ENCODE peak calls at places on chromosome 20, in four cellular contexts. One of them, this sample, is unnamed.

GRCh38 chr20:62356143-62356947 is 10.8 kb downstream of the LAMA5 start:
- DNase-seq in mesenchymal stem cell: no peak
- DNase-seq in H1: no peak
- DNase-seq in mesendoderm: no peak
- DNase-seq in this sample: no peak

GRCh38 chr20:24507182-24507853 is 37.9 kb downstream of the SYNDIG1 start:
- DNase-seq in mesenchymal stem cell: no peak
- DNase-seq in H1: peak; percentile 40
- DNase-seq in mesendoderm: peak; percentile 55
- DNase-seq in this sample: no peak

GRCh38 chr20:875115-875514 is 41.0 kb downstream of the ANGPT4 start:
- DNase-seq in mesenchymal stem cell: no peak
- DNase-seq in H1: no peak
- DNase-seq in mesendoderm: no peak
- DNase-seq in this sample: no peak

GRCh38 chr20:8662433-8662954 is 406.4 kb upstream of the PLCB4 start:
- DNase-seq in mesenchymal stem cell: no peak
- DNase-seq in H1: no peak
- DNase-seq in mesendoderm: no peak
- DNase-seq in this sample: no peak

GRCh38 chr20:17859616-17860232 is 108.9 kb downstream of the SNX5 start:
- DNase-seq in mesenchymal stem cell: no peak
- DNase-seq in H1: no peak
- DNase-seq in mesendoderm: peak; percentile 31
- DNase-seq in this sample: no peak

GRCh38 chr20:56437196-56437960 is 25.3 kb downstream of the CASS4 start:
- DNase-seq in mesenchymal stem cell: no peak
- DNase-seq in H1: no peak
- DNase-seq in mesendoderm: no peak
- DNase-seq in this sample: no peak

GRCh38 chr20:60242836-60243520 is 284.8 kb downstream of the CDH26 start:
- DNase-seq in mesenchymal stem cell: no peak
- DNase-seq in H1: no peak
- DNase-seq in mesendoderm: no peak
- DNase-seq in this sample: peak; percentile 35

GRCh38 chr20:55415567-55416142 is 589.7 kb downstream of the CBLN4 start:
- DNase-seq in mesenchymal stem cell: no peak
- DNase-seq in H1: no peak
- DNase-seq in mesendoderm: peak; percentile 65
- DNase-seq in this sample: no peak

GRCh38 chr20:58228103-58228483 is 360 bp downstream of the ANKRD60 start:
- DNase-seq in mesenchymal stem cell: no peak
- DNase-seq in H1: peak; percentile 60
- DNase-seq in mesendoderm: no peak
- DNase-seq in this sample: peak; percentile 33

GRCh38 chr20:16064991-16065707 is 508.1 kb downstream of the KIF16B start:
- DNase-seq in mesenchymal stem cell: no peak
- DNase-seq in H1: no peak
- DNase-seq in mesendoderm: peak; percentile 10
- DNase-seq in this sample: no peak

GRCh38 chr20:3786665-3787639 is at the start of gene CENPB:
- DNase-seq in mesenchymal stem cell: peak; percentile 84
- DNase-seq in H1: peak; percentile 96
- DNase-seq in mesendoderm: peak; percentile 89
- DNase-seq in this sample: peak; percentile 76

GRCh38 chr20:38108438-38109024 is 56.5 kb downstream of the TGM2 start:
- DNase-seq in mesenchymal stem cell: peak; percentile 87
- DNase-seq in H1: peak; percentile 19
- DNase-seq in mesendoderm: no peak
- DNase-seq in this sample: peak; percentile 48
- H3K79me1 ChIP-seq in mesenchymal stem cell: no peaks in the 10 kb centered on the region
- H3K79me1 ChIP-seq in H1: no peaks in the 10 kb centered on the region
- H3K79me1 ChIP-seq in mesendoderm: no peaks in the 10 kb centered on the region
- H3K79me1 ChIP-seq in this sample: no peaks in the 10 kb centered on the region

GRCh38 chr20:63958471-63958870 is 2.3 kb upstream of the UCKL1 start:
- DNase-seq in mesenchymal stem cell: no peak
- DNase-seq in H1: no peak
- DNase-seq in mesendoderm: no peak
- DNase-seq in this sample: no peak

GRCh38 chr20:63957004-63957689 is 931 bp upstream of the UCKL1 start:
- DNase-seq in mesenchymal stem cell: peak; percentile 71
- DNase-seq in H1: peak; percentile 90
- DNase-seq in mesendoderm: peak; percentile 90
- DNase-seq in this sample: peak; percentile 49

GRCh38 chr20:63959699-63960075 is 3.5 kb upstream of the UCKL1 start:
- DNase-seq in mesenchymal stem cell: no peak
- DNase-seq in H1: no peak
- DNase-seq in mesendoderm: no peak
- DNase-seq in this sample: no peak

GRCh38 chr20:63957690-63958441 is 1.6 kb upstream of the UCKL1 start:
- DNase-seq in mesenchymal stem cell: no peak
- DNase-seq in H1: no peak
- DNase-seq in mesendoderm: peak; percentile 87
- DNase-seq in this sample: peak; percentile 23

DNA sequence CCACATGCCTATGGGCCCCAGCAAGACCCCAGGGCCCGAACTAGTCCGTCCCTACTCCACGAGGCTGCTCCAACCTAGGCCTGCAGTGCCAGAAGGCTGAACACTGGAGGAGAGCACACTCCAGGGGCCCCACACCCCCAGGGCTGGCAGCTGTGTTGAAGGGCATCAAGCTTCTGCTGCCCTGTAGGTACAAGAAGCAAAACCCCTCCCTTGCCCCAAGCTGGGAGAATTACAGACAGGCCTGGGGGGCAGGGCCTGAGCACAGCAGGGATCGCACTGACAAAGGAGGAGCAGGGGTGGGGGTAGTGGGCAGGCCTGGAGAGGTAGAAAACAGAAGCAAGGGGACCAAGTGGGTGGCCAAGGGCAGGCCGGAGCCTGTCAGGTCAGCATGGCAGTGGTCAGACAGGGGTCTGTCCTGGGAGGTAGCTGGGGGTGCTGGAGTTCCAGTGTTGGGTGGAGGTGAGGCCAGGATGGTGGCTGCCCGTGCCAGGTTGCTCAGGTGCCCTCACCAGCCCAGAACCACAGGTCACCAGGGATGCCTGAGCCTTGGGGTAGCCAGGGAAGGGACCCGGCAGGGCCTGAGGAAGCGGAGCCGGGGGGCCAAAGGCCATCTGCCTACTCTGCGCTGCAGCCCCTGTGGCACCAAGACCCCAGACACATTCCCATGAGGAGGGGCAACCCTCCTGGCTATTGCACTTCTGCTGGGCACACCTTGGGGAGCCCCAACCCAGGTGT is 2.9 kb upstream of the UCKL1 start:
- DNase-seq in mesenchymal stem cell: no peak
- DNase-seq in H1: no peak
- DNase-seq in mesendoderm: no peak
- DNase-seq in this sample: no peak
- H3K79me1 ChIP-seq in mesenchymal stem cell: peaks cover 23% of the 10 kb centered on the region
- H3K79me1 ChIP-seq in H1: peaks cover 7% of the 10 kb centered on the region
- H3K79me1 ChIP-seq in mesendoderm: peaks cover 8% of the 10 kb centered on the region
- H3K79me1 ChIP-seq in this sample: peaks cover 3% of the 10 kb centered on the region

DNA sequence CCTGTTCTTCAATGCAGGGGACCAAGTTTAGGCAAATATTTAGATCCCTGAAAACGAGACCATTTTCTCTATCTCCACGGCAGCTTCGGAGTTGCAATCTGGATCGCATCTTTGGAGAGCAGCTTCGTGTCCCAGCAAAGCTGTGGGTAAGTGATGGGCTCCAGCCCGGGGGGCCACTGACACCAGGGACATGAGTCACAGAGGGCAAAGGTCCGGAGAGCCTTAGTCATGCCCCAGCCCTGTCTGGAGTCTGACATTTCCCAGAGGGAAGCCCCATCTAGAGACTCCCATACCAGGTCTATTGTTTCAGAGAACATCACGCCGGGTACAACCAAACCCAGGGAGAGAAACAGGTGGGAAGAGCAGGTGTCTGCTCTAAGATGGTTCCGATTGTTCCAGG is 95.9 kb downstream of the NFATC2 start:
- DNase-seq in mesenchymal stem cell: peak; percentile 97
- DNase-seq in H1: no peak
- DNase-seq in mesendoderm: peak; percentile 76
- DNase-seq in this sample: peak; percentile 86
- H3K79me1 ChIP-seq in mesenchymal stem cell: no peaks in the 10 kb centered on the region
- H3K79me1 ChIP-seq in H1: no peaks in the 10 kb centered on the region
- H3K79me1 ChIP-seq in mesendoderm: no peaks in the 10 kb centered on the region
- H3K79me1 ChIP-seq in this sample: peaks cover 6% of the 10 kb centered on the region

DNA sequence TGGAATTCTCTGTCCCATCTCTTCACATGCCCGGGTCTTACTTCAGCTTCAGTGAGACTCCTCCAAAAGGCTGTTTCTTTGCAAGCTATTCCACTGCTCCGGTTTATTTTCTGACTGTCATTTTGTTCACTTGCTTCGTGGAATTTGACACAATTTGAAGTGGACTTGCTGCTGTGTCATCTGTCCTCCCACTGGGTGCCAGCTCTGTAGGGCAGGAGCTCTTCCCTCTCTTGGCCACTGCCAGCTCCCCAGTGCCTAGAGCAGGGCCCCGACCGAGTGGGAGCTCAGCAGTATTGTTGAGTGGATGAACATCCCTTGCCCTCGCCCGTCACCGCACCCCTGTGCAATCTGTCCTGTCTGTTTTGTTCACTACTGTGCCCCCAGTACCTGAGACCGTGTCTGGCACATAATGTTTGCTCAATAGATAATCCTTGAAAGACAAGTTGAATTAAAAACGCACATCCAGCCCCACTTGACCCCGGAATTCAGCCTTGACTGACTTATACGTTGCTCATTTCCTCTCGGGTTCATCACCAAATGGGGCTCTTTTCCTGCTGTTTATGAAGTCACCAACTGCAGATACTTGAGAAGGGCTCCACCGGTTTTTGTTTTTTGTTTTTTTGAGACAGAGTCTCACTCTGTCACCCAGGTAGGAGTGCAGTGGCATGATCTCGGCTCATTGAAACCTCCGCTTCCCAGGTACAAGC is 170.3 kb upstream of the KCNG1 start:
- DNase-seq in mesenchymal stem cell: peak; percentile 58
- DNase-seq in H1: no peak
- DNase-seq in mesendoderm: no peak
- DNase-seq in this sample: peak; percentile 78
- H3K79me1 ChIP-seq in mesenchymal stem cell: no peaks in the 10 kb centered on the region
- H3K79me1 ChIP-seq in H1: no peaks in the 10 kb centered on the region
- H3K79me1 ChIP-seq in mesendoderm: no peaks in the 10 kb centered on the region
- H3K79me1 ChIP-seq in this sample: no peaks in the 10 kb centered on the region

GRCh38 chr20:37560629-37561028 is 33.0 kb upstream of the BLCAP start:
- DNase-seq in mesenchymal stem cell: no peak
- DNase-seq in H1: no peak
- DNase-seq in mesendoderm: no peak
- DNase-seq in this sample: no peak

GRCh38 chr20:37564388-37565133 is 36.9 kb upstream of the BLCAP start:
- DNase-seq in mesenchymal stem cell: peak; percentile 22
- DNase-seq in H1: peak; percentile 93
- DNase-seq in mesendoderm: peak; percentile 53
- DNase-seq in this sample: no peak

GRCh38 chr20:37564016-37564387 is 36.3 kb upstream of the BLCAP start:
- DNase-seq in mesenchymal stem cell: no peak
- DNase-seq in H1: no peak
- DNase-seq in mesendoderm: no peak
- DNase-seq in this sample: no peak

GRCh38 chr20:37565134-37565811 is 37.6 kb upstream of the BLCAP start:
- DNase-seq in mesenchymal stem cell: no peak
- DNase-seq in H1: no peak
- DNase-seq in mesendoderm: no peak
- DNase-seq in this sample: no peak

DNA sequence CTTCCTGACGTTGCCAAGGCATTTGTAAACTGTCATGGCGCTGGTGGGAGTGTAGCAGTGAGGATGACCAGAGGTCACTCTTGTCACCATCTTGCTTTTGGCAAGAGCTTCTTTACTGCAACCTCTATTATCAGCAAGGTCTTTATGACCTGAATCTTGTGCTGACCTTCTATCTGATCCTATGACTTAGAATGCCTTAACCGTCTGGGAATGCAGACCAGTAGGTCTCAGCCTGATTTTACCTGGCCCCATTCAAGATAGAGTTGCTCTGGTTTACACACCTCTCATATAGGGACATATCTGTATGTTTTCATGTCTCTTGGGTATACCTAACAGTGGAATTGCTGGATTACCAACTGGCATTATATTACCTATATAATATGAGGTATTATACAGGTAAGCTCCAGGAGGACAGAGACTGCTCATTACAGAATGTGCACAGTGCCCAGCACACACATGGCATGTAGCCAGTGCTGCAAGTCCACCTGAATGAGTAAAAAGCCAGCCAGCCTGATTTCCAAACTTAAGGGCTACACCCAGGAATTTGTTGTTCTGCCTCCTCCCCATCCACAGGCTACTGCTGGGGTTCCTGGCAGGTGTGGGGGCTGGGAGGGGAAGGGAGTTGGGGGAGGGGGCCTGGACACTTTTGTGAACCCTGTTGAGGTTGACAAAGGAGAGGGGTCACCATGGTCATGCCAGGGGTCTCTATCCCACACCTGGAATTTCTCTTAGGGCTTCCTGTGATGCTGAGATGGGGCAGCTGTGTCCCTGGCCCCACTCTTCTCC is 35.2 kb upstream of the BLCAP start:
- DNase-seq in mesenchymal stem cell: no peak
- DNase-seq in H1: no peak
- DNase-seq in mesendoderm: peak; percentile 27
- DNase-seq in this sample: no peak
- H3K79me1 ChIP-seq in mesenchymal stem cell: no peaks in the 10 kb centered on the region
- H3K79me1 ChIP-seq in H1: no peaks in the 10 kb centered on the region
- H3K79me1 ChIP-seq in mesendoderm: no peaks in the 10 kb centered on the region
- H3K79me1 ChIP-seq in this sample: no peaks in the 10 kb centered on the region

GRCh38 chr20:48275737-48276342 is 490.6 kb upstream of the SULF2 start:
- DNase-seq in mesenchymal stem cell: no peak
- DNase-seq in H1: no peak
- DNase-seq in mesendoderm: peak; percentile 98
- DNase-seq in this sample: no peak

GRCh38 chr20:48278961-48279481 is 493.7 kb upstream of the SULF2 start:
- DNase-seq in mesenchymal stem cell: peak; percentile 67
- DNase-seq in H1: no peak
- DNase-seq in mesendoderm: peak; percentile 92
- DNase-seq in this sample: peak; percentile 35

GRCh38 chr20:48273843-48274242 is 488.6 kb upstream of the SULF2 start:
- DNase-seq in mesenchymal stem cell: no peak
- DNase-seq in H1: no peak
- DNase-seq in mesendoderm: no peak
- DNase-seq in this sample: no peak

DNA sequence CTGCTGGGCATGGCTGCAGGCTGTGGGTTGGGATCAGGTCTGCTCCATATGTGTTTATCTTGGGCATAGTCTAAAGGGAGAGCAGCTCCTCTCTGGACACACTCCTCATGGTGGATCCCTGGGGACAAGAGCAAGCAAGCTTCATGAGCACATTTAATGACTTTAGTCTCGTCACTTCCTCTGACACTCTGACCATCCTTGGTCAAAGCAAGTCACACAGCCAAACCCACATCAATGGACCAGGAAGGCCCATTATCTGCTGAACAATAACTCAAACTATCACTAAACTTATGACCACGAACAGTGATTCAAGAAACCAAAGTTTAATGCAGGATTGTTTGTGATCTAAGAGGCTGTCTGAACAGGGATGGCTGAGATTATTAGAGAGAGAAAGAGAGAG is 490.0 kb upstream of the SULF2 start:
- DNase-seq in mesenchymal stem cell: peak; percentile 57
- DNase-seq in H1: no peak
- DNase-seq in mesendoderm: no peak
- DNase-seq in this sample: no peak
- H3K79me1 ChIP-seq in mesenchymal stem cell: no peaks in the 10 kb centered on the region
- H3K79me1 ChIP-seq in H1: no peaks in the 10 kb centered on the region
- H3K79me1 ChIP-seq in mesendoderm: no peaks in the 10 kb centered on the region
- H3K79me1 ChIP-seq in this sample: no peaks in the 10 kb centered on the region